ENCODE peak calls at places on chromosomes 7 and 10, in eight cellular contexts. G is stomach, I is tibial nerve, J is transverse colon, M is spleen, F is gastrocnemius medialis, R is K562, H is heart left ventricle. D is an unnamed sample. For H3K27me3, the result is how much of the 10 kb centered on the place peaks cover.

GRCh38 chr7:87779806-87780205 is 96.4 kb downstream of the SLC25A40 start:
- DNase-seq in G (no peak), I (no peak), J (no peak), M (no peak), F (no peak), R (no peak), H (no peak), D (no peak)

GRCh38 chr7:42527004-42527403 is 290.0 kb upstream of the GLI3 start:
- DNase-seq in G (no peak), I (no peak), J (no peak), M (no peak), F (no peak), R (no peak), H (no peak), D (no peak)

GRCh38 chr7:140390466-140391190 is 7.7 kb downstream of the SLC37A3 start:
- DNase-seq in G (no peak), I (no peak), J (no peak), M (peak), F (no peak), R (no peak), H (no peak), D (no peak)

GRCh38 chr7:159141159-159141558 is 3.5 kb downstream of the VIPR2 start:
- DNase-seq in G (peak), I (no peak), J (no peak), M (peak), F (no peak), R (no peak), H (peak), D (no peak)

GRCh38 chr10:79221110-79222051 is 125.9 kb upstream of the PPIF start:
- DNase-seq in G (peak), I (peak), J (peak), M (peak), F (no peak), R (no peak), H (peak), D (no peak)

GRCh38 chr10:122657255-122657654 is 42.4 kb downstream of the C10orf120 start:
- DNase-seq in G (no peak), I (no peak), J (no peak), M (peak), F (no peak), R (no peak), H (no peak), D (no peak)

GRCh38 chr10:96500519-96500918 is 13.2 kb downstream of the TLL2 start:
- DNase-seq in G (no peak), I (no peak), J (no peak), M (no peak), F (no peak), R (no peak), H (no peak), D (no peak)

GRCh38 chr7:41224063-41224763 is 478.7 kb downstream of the INHBA start:
- DNase-seq in G (no peak), I (no peak), J (no peak), M (no peak), F (no peak), R (no peak), H (no peak), D (no peak)

GRCh38 chr7:139731802-139732470 is 45.9 kb downstream of the HIPK2 start:
- DNase-seq in G (peak), I (peak), J (peak), M (no peak), F (peak), R (no peak), H (peak), D (peak)

GRCh38 chr7:17234398-17235021 is 63.9 kb upstream of the AHR start:
- DNase-seq in G (no peak), I (no peak), J (peak), M (no peak), F (peak), R (peak), H (peak), D (no peak)

GRCh38 chr10:128693493-128694132 is 567.4 kb upstream of the MKI67 start:
- DNase-seq in G (no peak), I (no peak), J (no peak), M (no peak), F (no peak), R (no peak), H (no peak), D (peak)

GRCh38 chr7:41003031-41003925 is 699.6 kb downstream of the INHBA start:
- DNase-seq in G (peak), I (no peak), J (peak), M (no peak), F (no peak), R (peak), H (no peak), D (peak)

GRCh38 chr7:142539901-142540300 is 209.4 kb upstream of the PRSS1 start:
- DNase-seq in G (no peak), I (no peak), J (no peak), M (no peak), F (no peak), R (no peak), H (no peak), D (no peak)

GRCh38 chr10:86304436-86304835 is 62.2 kb downstream of the GRID1 start:
- DNase-seq in G (no peak), I (no peak), J (no peak), M (peak), F (no peak), R (no peak), H (no peak), D (no peak)

GRCh38 chr10:34716958-34717357 is 98.1 kb downstream of the PARD3 start:
- DNase-seq in G (no peak), I (no peak), J (no peak), M (no peak), F (no peak), R (peak), H (no peak), D (peak)

GRCh38 chr10:133198621-133199487 is 31.2 kb upstream of the UTF1 start:
- DNase-seq in G (no peak), I (no peak), J (no peak), M (no peak), F (no peak), R (no peak), H (no peak), D (no peak)

GRCh38 chr10:45420453-45421192 is 46.6 kb downstream of the ALOX5 start:
- DNase-seq in G (peak), I (peak), J (peak), M (peak), F (peak), R (no peak), H (peak), D (no peak)

GRCh38 chr7:541661-542060 is 22.0 kb upstream of the PDGFA start:
- DNase-seq in G (no peak), I (no peak), J (no peak), M (no peak), F (no peak), R (no peak), H (no peak), D (no peak)

GRCh38 chr7:46932656-46933424 is 649.1 kb downstream of the TNS3 start:
- DNase-seq in G (no peak), I (no peak), J (no peak), M (no peak), F (peak), R (no peak), H (peak), D (no peak)

GRCh38 chr7:137930616-137931015 is 71.3 kb downstream of the CREB3L2 start:
- DNase-seq in G (no peak), I (no peak), J (no peak), M (no peak), F (no peak), R (no peak), H (no peak), D (no peak)

GRCh38 chr10:6977641-6978627 is 397.9 kb upstream of the PRKCQ start:
- DNase-seq in G (no peak), I (no peak), J (no peak), M (no peak), F (no peak), R (no peak), H (no peak), D (peak)
- TF ChIP-seq CTCF in G (no peak), I (no peak), J (no peak), M (no peak), F (no peak), R (no peak), H (no peak), D (no peak)

GRCh38 chr10:70087641-70088040 is 35.0 kb downstream of the MACROH2A2 start:
- DNase-seq in G (no peak), I (no peak), J (no peak), M (no peak), F (no peak), R (no peak), H (no peak), D (no peak)

GRCh38 chr10:70093335-70093944 is 39.2 kb downstream of the AIFM2 start:
- DNase-seq in G (no peak), I (no peak), J (no peak), M (no peak), F (no peak), R (no peak), H (no peak), D (no peak)

GRCh38 chr10:70088299-70088698 is 35.7 kb downstream of the MACROH2A2 start:
- DNase-seq in G (no peak), I (no peak), J (no peak), M (no peak), F (no peak), R (no peak), H (no peak), D (no peak)

GRCh38 chr10:70092389-70092718 is 39.7 kb downstream of the MACROH2A2 start:
- DNase-seq in G (no peak), I (no peak), J (no peak), M (no peak), F (no peak), R (no peak), H (no peak), D (no peak)

GRCh38 chr10:70090951-70091350 is 38.3 kb downstream of the MACROH2A2 start:
- DNase-seq in G (no peak), I (no peak), J (no peak), M (no peak), F (no peak), R (no peak), H (no peak), D (no peak)
- TF ChIP-seq POLR2A in G (no peak), I (no peak), J (no peak), M (no peak), F (no peak), R (no peak), H (no peak), D (no peak)

GRCh38 chr7:52616552-52616951 is 418.9 kb upstream of the POM121L12 start:
- DNase-seq in G (no peak), I (no peak), J (no peak), M (no peak), F (no peak), R (no peak), H (no peak), D (no peak)
- H3K27me3 ChIP-seq in G (under half), I (under half), J (under half), M (under half), F (under half), R (under half), H (under half), D (under half)

GRCh38 chr7:21304836-21305235 is 123.0 kb upstream of the SP4 start:
- DNase-seq in G (no peak), I (no peak), J (no peak), M (no peak), F (no peak), R (no peak), H (no peak), D (no peak)
- TF ChIP-seq CTCF in G (no peak), I (no peak), J (no peak), M (no peak), F (no peak), R (no peak), H (no peak), D (no peak)

GRCh38 chr7:135213831-135214230 is 2.5 kb upstream of the WDR91 start:
- DNase-seq in G (no peak), I (no peak), J (no peak), M (no peak), F (no peak), R (no peak), H (no peak), D (no peak)

GRCh38 chr7:135215180-135215579 is 3.9 kb upstream of the WDR91 start:
- DNase-seq in G (no peak), I (no peak), J (no peak), M (no peak), F (no peak), R (no peak), H (no peak), D (no peak)

DNA sequence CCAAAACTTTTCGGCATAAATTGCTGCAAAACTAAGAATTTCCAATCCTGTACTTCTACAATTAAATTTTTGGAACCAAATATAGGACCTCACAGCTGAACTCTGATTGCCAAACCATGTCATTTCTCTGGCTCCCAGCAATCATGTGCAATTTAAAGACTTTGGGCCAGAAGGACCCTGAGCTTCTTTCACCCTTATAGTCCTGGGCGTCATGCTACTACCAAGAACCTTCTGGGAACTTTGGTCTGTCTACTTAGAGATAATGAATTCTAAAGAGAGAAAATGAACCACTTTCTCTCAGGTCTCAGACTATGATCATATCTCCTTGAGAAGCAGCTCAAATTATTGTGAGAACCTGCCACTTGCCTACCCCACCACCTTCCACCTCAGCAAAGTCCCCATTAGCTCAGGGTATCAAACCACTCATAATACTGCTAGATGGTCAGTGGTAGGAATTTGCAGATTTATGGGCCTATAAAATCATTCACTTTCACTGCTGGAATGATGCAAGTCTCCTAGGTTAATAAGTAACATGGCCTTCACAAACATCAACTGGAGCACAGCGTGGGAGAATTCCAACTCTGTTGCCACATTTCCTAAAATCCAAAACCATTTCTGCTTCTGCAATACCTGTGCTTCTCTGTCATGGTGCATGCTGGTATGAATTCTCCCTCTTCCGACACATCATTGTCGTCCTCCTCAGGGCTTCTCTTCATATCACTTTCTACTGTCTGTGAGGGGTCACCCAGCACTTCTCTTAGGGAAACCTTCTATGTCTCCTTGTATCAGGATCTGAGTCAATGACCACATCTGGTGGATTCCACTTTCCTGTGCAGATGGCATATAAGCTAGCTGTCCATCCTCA is 6.6 kb upstream of the WDR91 start:
- DNase-seq in G (no peak), I (no peak), J (no peak), M (no peak), F (no peak), R (no peak), H (no peak), D (no peak)
- TF ChIP-seq POLR2A in G (no peak), I (no peak), J (no peak), M (no peak), F (no peak), R (no peak), H (no peak), D (no peak)

DNA sequence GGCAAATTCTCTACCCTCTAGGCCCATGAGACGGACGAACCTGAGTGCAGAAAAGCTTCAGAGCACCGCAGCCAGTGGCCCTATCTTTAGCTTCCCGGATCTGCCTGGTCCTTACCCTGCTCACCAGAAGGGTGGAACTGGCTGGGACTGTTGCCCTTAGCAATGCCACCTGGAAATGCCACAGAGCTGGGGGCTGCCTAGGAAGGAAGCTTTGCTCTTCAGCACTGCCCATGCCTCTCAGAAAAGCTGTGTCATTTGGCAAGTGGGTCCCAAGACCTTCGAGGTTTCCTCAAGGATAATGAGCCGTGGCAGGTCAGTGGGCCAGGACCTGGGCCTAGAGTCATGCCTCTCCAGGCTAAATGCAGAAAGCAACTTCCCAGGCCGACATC is 2.2 kb upstream of the HOXA10 start:
- DNase-seq in G (no peak), I (no peak), J (peak), M (peak), F (peak), R (no peak), H (no peak), D (no peak)
- H3K27me3 ChIP-seq in G (half or more), I (under half), J (under half), M (half or more), F (under half), R (half or more), H (half or more), D (half or more)

GRCh38 chr7:44148961-44149550 is 7.9 kb upstream of the MYL7 start:
- DNase-seq in G (no peak), I (no peak), J (no peak), M (peak), F (no peak), R (no peak), H (no peak), D (no peak)
- TF ChIP-seq CTCF in G (no peak), I (no peak), J (no peak), M (no peak), F (no peak), R (no peak), H (no peak), D (no peak)

D was measured in esophagus muscularis mucosa.